ENCODE peak calls at places on chromosomes 6 and 20, in six cellular contexts. L is heart right ventricle, P is renal cortical epithelial cell, J is HEK293T, Q is stromal cell of bone marrow, C is omental fat pad. T is an unnamed sample.

GRCh38 chr6:1792989-1793388 is 183.3 kb downstream of the FOXC1 start:
- DNase-seq in L (no peak), Q (no peak), P (no peak), J (peak), C (no peak), T (no peak)

GRCh38 chr6:35083507-35083906 is 57.6 kb downstream of the TCP11 start:
- DNase-seq in L (no peak), Q (no peak), P (no peak), J (no peak), C (no peak), T (no peak)

GRCh38 chr20:49608752-49609670 is 41.1 kb upstream of the PTGIS start:
- DNase-seq in C (no peak), J (peak), P (peak), Q (no peak), L (peak), T (no peak)

GRCh38 chr20:12660918-12661317 is 347.9 kb upstream of the SPTLC3 start:
- DNase-seq in P (peak), Q (no peak), J (peak), L (no peak), C (no peak), T (no peak)

GRCh38 chr20:48166082-48166835 is 381.0 kb upstream of the SULF2 start:
- DNase-seq in Q (no peak), J (no peak), L (no peak), P (peak), C (no peak), T (no peak)

GRCh38 chr20:48822879-48823385 is 4.9 kb downstream of the PREX1 start:
- DNase-seq in C (no peak), Q (no peak), P (no peak), L (no peak), J (no peak), T (no peak)

GRCh38 chr6:24581084-24581669 is 64.8 kb downstream of the KIAA0319 start:
- DNase-seq in P (peak), J (peak), Q (peak), L (peak), C (peak), T (peak)

GRCh38 chr6:127951172-127951995 is 50.5 kb upstream of the THEMIS start:
- DNase-seq in C (no peak), P (no peak), J (no peak), L (no peak), Q (no peak), T (no peak)

GRCh38 chr20:56202493-56203077 is 45.9 kb upstream of the MC3R start:
- DNase-seq in J (no peak), C (no peak), P (no peak), Q (no peak), L (no peak), T (no peak)

GRCh38 chr6:113464959-113465358 is 392.2 kb upstream of the MARCKS start:
- DNase-seq in Q (peak), J (no peak), C (no peak), L (no peak), P (peak), T (no peak)

GRCh38 chr6:28907394-28907793 is 16.4 kb downstream of the TRIM27 start:
- DNase-seq in Q (peak), J (no peak), P (no peak), C (no peak), L (no peak), T (no peak)

GRCh38 chr20:53819973-53820451 is 226.4 kb upstream of the ZNF217 start:
- DNase-seq in Q (no peak), P (no peak), C (no peak), J (no peak), L (no peak), T (no peak)

GRCh38 chr20:2137552-2138201 is 36.0 kb downstream of the STK35 start:
- DNase-seq in Q (peak), J (no peak), P (no peak), C (no peak), L (no peak), T (no peak)

GRCh38 chr20:9388826-9389187 is 125.6 kb upstream of the LAMP5 start:
- DNase-seq in Q (no peak), P (no peak), L (no peak), C (no peak), J (no peak), T (no peak)

GRCh38 chr6:2733324-2733723 is 17.4 kb downstream of the MYLK4 start:
- DNase-seq in P (no peak), Q (no peak), J (no peak), C (no peak), L (peak), T (no peak)

GRCh38 chr20:59082077-59082740 is 39.6 kb upstream of the PRELID3B start:
- DNase-seq in J (peak), Q (no peak), C (no peak), L (no peak), P (no peak), T (no peak)

GRCh38 chr6:54624779-54625178 is 221.8 kb upstream of the FAM83B start:
- DNase-seq in P (no peak), L (no peak), J (no peak), Q (peak), C (no peak), T (no peak)

GRCh38 chr20:54468082-54468481 is 7.3 kb upstream of the DOK5 start:
- DNase-seq in P (no peak), Q (no peak), L (peak), C (no peak), J (no peak), T (no peak)